ENCODE peak calls at places on chromosomes 7 and 10, in six cellular contexts. L is body of pancreas, K is neural progenitor cell, O is uterus, Q is AG04449, F is BE2C. W is an unnamed sample.

GRCh38 chr10:128631801-128632241 is 505.6 kb upstream of the MKI67 start:
- DNase-seq in L (no peak), K (peak; percentile 51), O (no peak), Q (no peak), F (peak; percentile 31), W (peak; percentile 37)

GRCh38 chr7:68176974-68177373 is 1180.3 kb downstream of the TYW1 start:
- DNase-seq in L (peak; percentile 50), K (peak; percentile 80), O (no peak), Q (peak; percentile 12), F (peak; percentile 70), W (peak; percentile 31)

GRCh38 chr10:33215635-33216034 is 118.8 kb downstream of the NRP1 start:
- DNase-seq in L (no peak), K (no peak), O (no peak), Q (no peak), F (no peak), W (no peak)

GRCh38 chr7:24757799-24758275 is 573 bp upstream of the GSDME start:
- DNase-seq in L (peak; percentile 27), K (peak; percentile 21), O (no peak), Q (no peak), F (no peak), W (peak; percentile 29)

GRCh38 chr7:41024126-41024525 is 678.8 kb downstream of the INHBA start:
- DNase-seq in L (no peak), K (no peak), O (no peak), Q (no peak), F (no peak), W (no peak)

GRCh38 chr7:36661135-36661840 is 63.0 kb downstream of the AOAH start:
- DNase-seq in L (no peak), K (peak; percentile 63), O (no peak), Q (no peak), F (no peak), W (no peak)

GRCh38 chr10:1652151-1652550 is 85.2 kb downstream of the ADARB2 start:
- DNase-seq in L (no peak), K (no peak), O (no peak), Q (no peak), F (no peak), W (no peak)

GRCh38 chr7:76054129-76055120 is 6.5 kb downstream of the MDH2 start:
- DNase-seq in L (peak; percentile 25), K (peak; percentile 36), O (no peak), Q (no peak), F (no peak), W (peak; percentile 56)

GRCh38 chr10:124699471-124700292 is 44.5 kb downstream of the FAM53B start:
- DNase-seq in L (no peak), K (no peak), O (no peak), Q (no peak), F (no peak), W (no peak)

GRCh38 chr7:143345428-143345900 is 17.0 kb downstream of the FAM131B start:
- DNase-seq in L (peak; percentile 47), K (peak; percentile 88), O (no peak), Q (no peak), F (peak; percentile 60), W (peak; percentile 41)
- TF ChIP-seq CTCF in L (peak; percentile 22), K (peak; percentile 55), O (peak; percentile 45), Q (peak; percentile 63), F (peak; percentile 56), W (peak; percentile 41)

GRCh38 chr7:130492519-130493274 is 812 bp downstream of the MEST start:
- DNase-seq in L (no peak), K (peak; percentile 24), O (no peak), Q (no peak), F (no peak), W (no peak)
- H3K4me3 ChIP-seq in L (no peak overlapping the region), K (peak overlapping the region; percentile 64), O (peak overlapping the region; percentile 28), Q (peak overlapping the region; percentile 72), F (peak overlapping the region; percentile 1), W (peak overlapping the region; percentile 31)

DNA sequence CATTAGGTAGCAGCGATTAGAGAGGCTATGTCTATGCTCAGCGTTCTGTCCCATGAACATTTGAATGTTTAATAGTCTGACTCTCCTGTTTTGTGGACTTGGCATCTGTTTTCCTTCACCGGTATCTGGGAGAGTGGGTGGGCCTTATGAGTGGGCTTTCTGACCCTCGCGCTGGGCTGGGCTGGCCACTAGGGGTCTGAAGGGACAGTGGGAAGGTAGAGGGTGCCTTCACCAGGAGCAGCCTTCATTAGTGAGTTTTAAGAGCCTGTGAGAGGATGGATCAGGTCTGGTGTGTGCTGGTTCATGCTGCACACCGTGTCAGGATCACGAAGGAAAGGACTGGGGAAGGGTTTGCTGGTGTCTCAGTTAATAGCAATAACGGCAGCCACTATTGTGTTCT is 33.4 kb downstream of the DCLRE1A start:
- DNase-seq in L (no peak), K (peak; percentile 44), O (no peak), Q (no peak), F (peak; percentile 45), W (no peak)
- TF ChIP-seq CTCF in L (no peak), K (peak; percentile 55), O (no peak), Q (no peak), F (peak; percentile 47), W (peak; percentile 10)

GRCh38 chr10:130110236-130111114 is at the start of gene C10orf143:
- DNase-seq in L (peak; percentile 98), K (peak; percentile 98), O (peak; percentile 99), Q (peak; percentile 87), F (peak; percentile 96), W (peak; percentile 98)

GRCh38 chr10:130111848-130112180 is 1.2 kb upstream of the C10orf143 start:
- DNase-seq in L (no peak), K (no peak), O (no peak), Q (no peak), F (no peak), W (peak; percentile 62)

GRCh38 chr10:130108934-130109604 is 1.6 kb downstream of the C10orf143 start:
- DNase-seq in L (no peak), K (no peak), O (no peak), Q (no peak), F (no peak), W (peak; percentile 17)

GRCh38 chr10:130111115-130111847 is 651 bp upstream of the C10orf143 start:
- DNase-seq in L (peak; percentile 96), K (peak; percentile 98), O (peak; percentile 95), Q (peak; percentile 86), F (peak; percentile 95), W (peak; percentile 98)

DNA sequence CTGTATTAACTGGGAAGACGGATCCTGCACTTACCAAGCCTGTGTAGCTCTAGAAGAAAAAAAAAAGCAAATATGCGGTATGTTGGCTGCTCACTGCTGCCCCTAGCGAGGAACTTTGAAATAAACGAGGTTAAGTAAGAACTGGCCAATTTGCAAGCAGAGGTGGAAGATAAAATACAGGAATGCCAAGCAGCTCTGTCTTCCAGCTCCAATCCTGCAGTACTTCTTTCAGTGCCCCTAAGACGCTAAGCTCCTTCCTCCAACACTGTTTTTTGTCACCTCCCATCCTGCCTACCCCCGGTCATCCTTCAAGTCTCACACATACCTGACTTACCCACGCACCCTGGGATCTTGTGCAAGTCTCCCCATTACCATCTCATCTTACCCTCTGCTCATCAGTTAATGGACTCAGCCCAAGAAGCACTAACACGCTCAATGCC is 814 bp downstream of the C10orf143 start:
- DNase-seq in L (peak; percentile 85), K (peak; percentile 85), O (peak; percentile 70), Q (peak; percentile 60), F (peak; percentile 71), W (peak; percentile 87)
- H3K4me3 ChIP-seq in L (peak overlapping the region; percentile 47), K (peak overlapping the region; percentile 59), O (peak overlapping the region; percentile 66), Q (peak overlapping the region; percentile 96), F (peak overlapping the region; percentile 93), W (peak overlapping the region; percentile 86)

W was measured in GM12865.